ENCODE peak calls at places on chromosomes 4 and X, in five cellular contexts. Q is esophagus squamous epithelium, M is tibial nerve, S is HCT116, R is heart left ventricle. K is an unnamed sample. For H3K4me1, the result is how much of the 10 kb centered on the place peaks cover.

GRCh38 chrX:51899741-51900140 is 6.3 kb downstream of the MAGED1 start:
- DNase-seq in Q (no peak), M (no peak), S (no peak), R (no peak), K (no peak)

GRCh38 chr4:40998680-40999358 is 215.5 kb downstream of the APBB2 start:
- DNase-seq in Q (no peak), M (no peak), S (peak), R (peak), K (no peak)

GRCh38 chr4:60657802-60658201 is 542.3 kb upstream of the ADGRL3 start:
- DNase-seq in Q (no peak), M (no peak), S (no peak), R (no peak), K (no peak)

GRCh38 chr4:72631296-72631695 is 62.3 kb upstream of the ADAMTS3 start:
- DNase-seq in Q (no peak), M (peak), S (no peak), R (no peak), K (no peak)

GRCh38 chrX:71652405-71652804 is 14.9 kb upstream of the LOC101059915 start:
- DNase-seq in Q (no peak), M (no peak), S (peak), R (no peak), K (no peak)

GRCh38 chr4:76680934-76681333 is 217.0 kb downstream of the SOWAHB start:
- DNase-seq in Q (no peak), M (no peak), S (no peak), R (no peak), K (no peak)

GRCh38 chr4:89482248-89482647 is 174.6 kb upstream of the GPRIN3 start:
- DNase-seq in Q (no peak), M (no peak), S (peak), R (no peak), K (no peak)

GRCh38 chr4:3285558-3286334 is 7.1 kb upstream of the RGS12 start:
- DNase-seq in Q (no peak), M (no peak), S (no peak), R (no peak), K (peak)

GRCh38 chr4:99998062-99998880 is 48.2 kb upstream of the H2AZ1 start:
- DNase-seq in Q (no peak), M (no peak), S (peak), R (no peak), K (no peak)

GRCh38 chrX:47380268-47380667 is 9.9 kb downstream of the ZNF157 start:
- DNase-seq in Q (no peak), M (no peak), S (no peak), R (no peak), K (no peak)

GRCh38 chr4:37693450-37694190 is 7.4 kb upstream of the RELL1 start:
- DNase-seq in Q (no peak), M (no peak), S (no peak), R (no peak), K (no peak)

GRCh38 chrX:49959602-49960001 is 37.2 kb downstream of the CLCN5 start:
- DNase-seq in Q (no peak), M (no peak), S (no peak), R (no peak), K (no peak)

GRCh38 chr4:92091335-92091734 is 212.4 kb upstream of the GRID2 start:
- DNase-seq in Q (no peak), M (no peak), S (no peak), R (no peak), K (no peak)

GRCh38 chr4:112381996-112382692 is 85.0 kb downstream of the ALPK1 start:
- DNase-seq in Q (no peak), M (no peak), S (no peak), R (no peak), K (no peak)

GRCh38 chrX:114841051-114841450 is 176.4 kb downstream of the IL13RA2 start:
- DNase-seq in Q (no peak), M (no peak), S (no peak), R (no peak), K (no peak)

GRCh38 chr4:25585901-25586523 is 69.6 kb upstream of the SLC34A2 start:
- DNase-seq in Q (no peak), M (no peak), S (no peak), R (no peak), K (no peak)

GRCh38 chr4:171049380-171049779 is 763.8 kb upstream of the GALNTL6 start:
- DNase-seq in Q (no peak), M (no peak), S (no peak), R (no peak), K (no peak)

GRCh38 chr4:129600898-129601297 is 504.9 kb downstream of the C4orf33 start:
- DNase-seq in Q (no peak), M (no peak), S (no peak), R (no peak), K (no peak)

GRCh38 chr4:165765053-165765452 is 108.0 kb upstream of the TLL1 start:
- DNase-seq in Q (no peak), M (no peak), S (no peak), R (no peak), K (no peak)

GRCh38 chr4:169103966-169104412 is 93.9 kb upstream of the CBR4 start:
- DNase-seq in Q (no peak), M (no peak), S (no peak), R (no peak), K (no peak)

GRCh38 chr4:16642897-16643296 is 255.5 kb downstream of the LDB2 start:
- DNase-seq in Q (no peak), M (no peak), S (no peak), R (no peak), K (no peak)

GRCh38 chr4:36332023-36332781 is 50.8 kb downstream of the DTHD1 start:
- DNase-seq in Q (no peak), M (no peak), S (no peak), R (no peak), K (no peak)
- TF ChIP-seq POLR2A in Q (no peak), M (no peak), S (no peak), R (no peak), K (no peak)

DNA sequence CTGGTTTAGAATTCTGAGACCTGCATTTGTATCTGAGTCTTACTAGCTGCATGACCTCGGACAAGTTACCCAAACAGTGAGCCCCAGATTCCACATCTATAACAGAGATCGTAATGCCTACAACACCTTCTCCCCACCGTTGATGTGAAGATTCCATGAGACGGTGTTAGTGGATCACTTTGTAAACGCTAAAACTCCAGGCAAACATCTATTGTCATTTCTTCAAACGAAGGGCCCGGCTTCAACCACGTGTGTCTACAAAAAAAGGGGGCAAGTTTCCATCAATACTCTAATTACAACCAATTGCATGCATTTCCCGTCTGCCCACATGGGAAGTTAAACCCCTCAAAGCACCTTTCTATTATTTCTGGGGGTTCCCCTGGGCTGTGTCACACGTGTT is 99.1 kb upstream of the ENPP6 start:
- DNase-seq in Q (no peak), M (no peak), S (no peak), R (no peak), K (no peak)
- H3K4me1 ChIP-seq in Q (under half), M (under half), S (under half), R (under half), K (under half)

GRCh38 chr4:7901274-7901845 is 38.3 kb downstream of the AFAP1 start:
- DNase-seq in Q (no peak), M (no peak), S (no peak), R (no peak), K (no peak)

GRCh38 chr4:7902826-7903225 is 36.8 kb downstream of the AFAP1 start:
- DNase-seq in Q (no peak), M (no peak), S (no peak), R (no peak), K (no peak)

GRCh38 chr4:7903686-7904085 is 36.0 kb downstream of the AFAP1 start:
- DNase-seq in Q (no peak), M (no peak), S (no peak), R (no peak), K (no peak)

GRCh38 chr4:7900351-7900750 is 39.3 kb downstream of the AFAP1 start:
- DNase-seq in Q (no peak), M (no peak), S (no peak), R (no peak), K (no peak)

DNA sequence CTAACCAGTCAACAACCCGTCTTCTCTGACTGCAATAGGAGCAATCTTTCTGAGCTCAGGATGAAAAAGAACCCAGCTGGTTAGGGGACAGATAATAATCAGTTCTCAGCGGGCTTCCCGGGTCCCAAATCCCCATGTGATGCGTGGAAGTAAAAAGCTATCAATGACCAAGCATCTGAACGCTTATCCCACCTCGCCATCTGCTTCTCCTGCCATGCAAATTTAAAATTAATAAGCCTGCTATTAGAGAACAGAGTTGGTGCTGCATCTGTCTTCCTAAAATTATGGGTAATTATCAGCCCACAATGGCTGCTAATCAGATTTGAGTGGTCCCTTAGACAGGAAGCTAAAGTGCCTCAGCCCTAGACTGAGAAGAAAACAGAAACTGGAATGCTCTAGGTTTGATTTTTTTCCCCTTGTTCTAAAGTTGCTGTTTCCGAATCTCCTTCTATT is 37.5 kb downstream of the AFAP1 start:
- DNase-seq in Q (no peak), M (no peak), S (no peak), R (no peak), K (no peak)
- TF ChIP-seq POLR2A in Q (no peak), M (no peak), S (no peak), R (no peak), K (no peak)

GRCh38 chrX:139903229-139903628 is 29.6 kb downstream of the ATP11C start:
- DNase-seq in Q (no peak), M (no peak), S (no peak), R (no peak), K (no peak)
- H3K4me1 ChIP-seq in Q (under half), M (under half), S (under half), R (under half), K (under half)

DNA sequence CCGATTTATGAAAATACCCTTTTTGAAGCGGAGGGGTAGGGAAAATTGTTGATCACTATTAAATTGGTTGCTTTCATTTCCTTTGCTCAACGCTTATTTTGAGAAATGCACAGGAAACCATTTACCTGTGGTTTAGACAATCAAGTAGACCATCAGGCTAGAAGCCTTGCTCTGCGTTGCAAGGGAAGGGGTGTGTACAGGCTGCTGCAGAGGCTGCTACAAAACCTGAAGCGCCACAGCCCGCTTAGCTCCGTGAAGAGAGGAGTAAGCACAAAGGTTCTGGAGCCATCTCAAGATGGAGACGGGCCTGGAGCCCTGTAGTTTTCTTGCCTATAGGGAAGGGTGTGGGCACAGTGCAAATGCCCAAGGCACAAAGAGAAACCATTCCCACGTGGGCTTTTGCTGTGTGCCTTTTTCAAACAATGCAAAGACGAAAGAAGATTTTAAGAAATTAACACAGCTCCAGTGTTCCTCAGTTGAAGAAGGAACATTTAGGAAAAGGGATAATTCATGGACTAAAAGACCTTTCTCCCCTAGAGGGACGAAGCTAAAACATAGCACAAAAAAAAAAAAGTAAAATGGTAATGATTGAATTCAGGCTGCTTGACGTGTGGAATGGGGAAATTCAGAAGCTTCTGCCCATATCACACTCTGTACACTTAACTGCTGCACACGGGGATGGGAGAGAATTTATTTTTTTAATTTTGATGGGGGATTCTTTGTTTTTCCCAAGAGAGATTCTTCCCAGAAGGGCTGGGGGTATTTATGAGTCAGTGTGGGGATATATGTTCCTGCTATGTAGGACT is 3.5 kb downstream of the TMSB4X start:
- DNase-seq in Q (peak), M (no peak), S (no peak), R (peak), K (no peak)
- TF ChIP-seq POLR2A in Q (no peak), M (no peak), S (no peak), R (no peak), K (no peak)

GRCh38 chr4:15035152-15035551 is 32.9 kb downstream of the CPEB2 start:
- DNase-seq in Q (no peak), M (no peak), S (no peak), R (no peak), K (no peak)
- H3K4me1 ChIP-seq in Q (under half), M (under half), S (under half), R (half or more), K (under half)

GRCh38 chr4:35541888-35542213 is 702.5 kb downstream of the ARAP2 start:
- DNase-seq in Q (no peak), M (no peak), S (no peak), R (no peak), K (no peak)
- TF ChIP-seq POLR2A in Q (no peak), M (no peak), S (no peak), R (no peak), K (no peak)

GRCh38 chrX:154718607-154719006 is 32.3 kb downstream of the GAB3 start:
- DNase-seq in Q (no peak), M (no peak), S (no peak), R (no peak), K (no peak)

GRCh38 chrX:154721155-154721554 is 29.7 kb downstream of the GAB3 start:
- DNase-seq in Q (no peak), M (no peak), S (no peak), R (no peak), K (no peak)

GRCh38 chrX:154719132-154719675 is 31.7 kb downstream of the GAB3 start:
- DNase-seq in Q (no peak), M (no peak), S (no peak), R (no peak), K (no peak)

GRCh38 chrX:154717824-154718223 is 33.1 kb downstream of the GAB3 start:
- DNase-seq in Q (no peak), M (no peak), S (no peak), R (no peak), K (no peak)

GRCh38 chrX:154720067-154720466 is 30.8 kb downstream of the GAB3 start:
- DNase-seq in Q (no peak), M (no peak), S (no peak), R (no peak), K (no peak)
- H3K4me1 ChIP-seq in Q (under half), M (under half), S (under half), R (half or more), K (under half)

GRCh38 chrX:13059676-13060499 is 15.5 kb upstream of the FAM9C start:
- DNase-seq in Q (no peak), M (no peak), S (peak), R (no peak), K (no peak)
- TF ChIP-seq POLR2A in Q (no peak), M (no peak), S (no peak), R (no peak), K (no peak)

K was measured in suprapubic skin.